ENCODE peak calls at places on chromosomes 2 and 18, in six cellular contexts. K is fibroblast of lung, C is endothelial cell of umbilical vein, Q is H1, D is mammary epithelial cell, P is HCT116. R is an unnamed sample.

GRCh38 chr2:8987413-8987812 is 16.1 kb downstream of the MBOAT2 start:
- DNase-seq in K (peak; percentile 86), C (no peak), Q (no peak), D (no peak), P (no peak), R (no peak)

GRCh38 chr2:221095381-221095780 is 476.7 kb downstream of the EPHA4 start:
- DNase-seq in K (peak; percentile 70), C (peak; percentile 82), Q (no peak), D (no peak), P (no peak), R (no peak)

GRCh38 chr2:3487028-3487425 is 32.3 kb downstream of the ADI1 start:
- DNase-seq in K (no peak), C (no peak), Q (no peak), D (no peak), P (no peak), R (no peak)

GRCh38 chr2:169892951-169893350 is 65.7 kb downstream of the UBR3 start:
- DNase-seq in K (no peak), C (no peak), Q (no peak), D (no peak), P (no peak), R (no peak)

GRCh38 chr2:27255660-27256059 is 7.2 kb downstream of the SLC30A3 start:
- DNase-seq in K (peak; percentile 35), C (peak; percentile 49), Q (no peak), D (peak; percentile 11), P (no peak), R (no peak)

GRCh38 chr2:238952261-238952924 is 104.5 kb downstream of the TWIST2 start:
- DNase-seq in K (no peak), C (no peak), Q (no peak), D (no peak), P (no peak), R (no peak)

GRCh38 chr18:78981652-78981955 is 2.0 kb downstream of the SALL3 start:
- DNase-seq in K (no peak), C (no peak), Q (no peak), D (no peak), P (no peak), R (no peak)

GRCh38 chr18:41703744-41704530 is 251.1 kb upstream of the PIK3C3 start:
- DNase-seq in K (peak; percentile 62), C (peak; percentile 77), Q (no peak), D (no peak), P (no peak), R (no peak)

GRCh38 chr2:231258696-231259095 is 60.3 kb downstream of the ARMC9 start:
- DNase-seq in K (no peak), C (no peak), Q (no peak), D (no peak), P (no peak), R (no peak)

GRCh38 chr2:25042321-25043240 is 705 bp downstream of the EFR3B start:
- DNase-seq in K (peak; percentile 35), C (peak; percentile 26), Q (no peak), D (no peak), P (no peak), R (no peak)

GRCh38 chr18:68779169-68779568 is 18.7 kb upstream of the CCDC102B start:
- DNase-seq in K (no peak), C (no peak), Q (no peak), D (peak; percentile 41), P (no peak), R (no peak)

GRCh38 chr2:9627310-9627709 is 3.5 kb downstream of the YWHAQ start:
- DNase-seq in K (peak; percentile 65), C (no peak), Q (no peak), D (peak; percentile 42), P (no peak), R (no peak)

GRCh38 chr2:206700141-206700540 is 18.1 kb downstream of the DYTN start:
- DNase-seq in K (peak; percentile 51), C (peak; percentile 62), Q (no peak), D (peak; percentile 19), P (no peak), R (no peak)

GRCh38 chr2:54771166-54771565 is 47.7 kb downstream of the EML6 start:
- DNase-seq in K (peak; percentile 68), C (peak; percentile 18), Q (no peak), D (peak; percentile 81), P (peak; percentile 70), R (no peak)

GRCh38 chr18:76955529-76956170 is 133.3 kb downstream of the ZNF236 start:
- DNase-seq in K (no peak), C (no peak), Q (no peak), D (no peak), P (no peak), R (no peak)

GRCh38 chr2:28391564-28392296 is 928 bp upstream of the FOSL2 start:
- DNase-seq in K (peak; percentile 84), C (peak; percentile 78), Q (no peak), D (peak; percentile 84), P (peak; percentile 65), R (peak; percentile 67)

GRCh38 chr18:29594494-29594893 is 1417.6 kb upstream of the CDH2 start:
- DNase-seq in K (no peak), C (no peak), Q (no peak), D (no peak), P (no peak), R (no peak)

GRCh38 chr2:42086500-42086953 is 38.7 kb downstream of the PKDCC start:
- DNase-seq in K (peak; percentile 46), C (peak; percentile 69), Q (no peak), D (peak; percentile 46), P (peak; percentile 35), R (peak; percentile 40)

GRCh38 chr2:101738649-101739048 is 41.1 kb downstream of the MAP4K4 start:
- DNase-seq in K (no peak), C (no peak), Q (no peak), D (no peak), P (no peak), R (no peak)

GRCh38 chr2:158583923-158584322 is 127.2 kb downstream of the PKP4 start:
- DNase-seq in K (no peak), C (no peak), Q (no peak), D (no peak), P (no peak), R (no peak)

GRCh38 chr2:188984126-188984525 is 10.0 kb downstream of the COL3A1 start:
- DNase-seq in K (peak; percentile 66), C (peak; percentile 64), Q (no peak), D (peak; percentile 4), P (no peak), R (no peak)

GRCh38 chr2:40220177-40220925 is 231.5 kb downstream of the SLC8A1 start:
- DNase-seq in K (peak; percentile 65), C (no peak), Q (no peak), D (peak; percentile 48), P (no peak), R (no peak)

GRCh38 chr2:122794100-122794499 is 1038.6 kb downstream of the TSN start:
- DNase-seq in K (no peak), C (no peak), Q (no peak), D (no peak), P (no peak), R (no peak)

GRCh38 chr2:151733781-151734672 is at the start of gene NEB:
- DNase-seq in K (no peak), C (no peak), Q (no peak), D (no peak), P (no peak), R (no peak)

GRCh38 chr2:162915858-162916257 is 77.3 kb upstream of the KCNH7 start:
- DNase-seq in K (no peak), C (no peak), Q (no peak), D (no peak), P (no peak), R (no peak)

GRCh38 chr2:162919111-162919510 is 80.5 kb upstream of the KCNH7 start:
- DNase-seq in K (peak; percentile 69), C (no peak), Q (no peak), D (no peak), P (no peak), R (no peak)

GRCh38 chr2:162917626-162918025 is 79.1 kb upstream of the KCNH7 start:
- DNase-seq in K (no peak), C (no peak), Q (no peak), D (no peak), P (no peak), R (no peak)

GRCh38 chr2:162914161-162914560 is 75.6 kb upstream of the KCNH7 start:
- DNase-seq in K (peak; percentile 45), C (no peak), Q (no peak), D (peak; percentile 62), P (no peak), R (no peak)

GRCh38 chr2:162916286-162916801 is 77.8 kb upstream of the KCNH7 start:
- DNase-seq in K (no peak), C (no peak), Q (no peak), D (no peak), P (no peak), R (no peak)
- H4K20me1 ChIP-seq in K (no peaks in the 10 kb centered on the region), C (no peaks in the 10 kb centered on the region), Q (no peaks in the 10 kb centered on the region), D (no peaks in the 10 kb centered on the region), P (no peaks in the 10 kb centered on the region), R (no peaks in the 10 kb centered on the region)

GRCh38 chr18:23194150-23194968 is 59.1 kb downstream of the CABLES1 start:
- DNase-seq in K (peak; percentile 53), C (peak; percentile 44), Q (no peak), D (peak; percentile 16), P (no peak), R (no peak)
- H3K9ac ChIP-seq in K (no peak overlapping the region), C (no peak overlapping the region), Q (no peak overlapping the region), D (no peak overlapping the region), P (no peak overlapping the region), R (no peak overlapping the region)

DNA sequence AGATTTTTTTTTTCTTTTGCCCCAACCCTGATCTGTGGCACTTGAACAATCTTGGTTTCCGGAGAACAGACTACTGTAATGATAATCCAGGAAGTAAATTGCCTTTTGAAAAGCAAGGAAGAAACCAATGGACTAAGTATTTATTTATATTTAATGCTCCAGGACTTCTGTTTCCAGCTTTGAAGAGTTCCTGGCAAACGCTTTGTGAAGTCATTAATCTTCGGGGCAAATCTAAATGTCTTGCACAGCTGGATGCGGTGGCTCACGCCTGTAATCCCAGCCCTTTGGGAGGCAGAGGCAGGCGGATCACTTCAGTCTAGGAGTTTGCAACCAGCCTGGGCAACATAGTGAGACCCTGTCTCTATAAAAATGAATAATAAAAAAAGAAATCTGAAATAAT is 135.1 kb upstream of the GATA6 start:
- DNase-seq in K (peak; percentile 27), C (no peak), Q (no peak), D (no peak), P (no peak), R (no peak)
- TF ChIP-seq EZH2 in K (no peak), C (no peak), Q (no peak), D (no peak), P (no peak), R (no peak)

GRCh38 chr2:48479923-48480322 is 50.0 kb upstream of the STON1 start:
- DNase-seq in K (peak; percentile 14), C (peak; percentile 11), Q (no peak), D (no peak), P (no peak), R (no peak)
- H4K20me1 ChIP-seq in K (no peaks in the 10 kb centered on the region), C (no peaks in the 10 kb centered on the region), Q (no peaks in the 10 kb centered on the region), D (no peaks in the 10 kb centered on the region), P (no peaks in the 10 kb centered on the region), R (no peaks in the 10 kb centered on the region)

GRCh38 chr2:240143801-240144648 is 3.6 kb upstream of the OTOS start:
- DNase-seq in K (peak; percentile 24), C (peak; percentile 49), Q (peak; percentile 50), D (no peak), P (peak; percentile 16), R (peak; percentile 79)
- H3K9ac ChIP-seq in K (no peak overlapping the region), C (no peak overlapping the region), Q (no peak overlapping the region), D (no peak overlapping the region), P (no peak overlapping the region), R (no peak overlapping the region)